ENCODE peak calls at places on chromosomes 12 and 14, in nine cellular contexts. P is NCI-H2029; I is NCI-H774; X is Caco-2; J is AG04450; Z is activated naive CD4-positive, alpha-beta T cell treated with anti-CD3 and anti-CD28 coated beads for 36 hours; U is stimulated activated CD4-positive, alpha-beta T cell treated with anti-CD3 and anti-CD28 coated beads, Interleukin-2, amount 100 ng/mL, for 48 hours; Q is NCI-H69; E is neural crest cell. S is an unnamed sample.

GRCh38 chr14:71358209-71358931 is 451.1 kb downstream of the PCNX1 start:
- DNase-seq in Q (no peak), X (no peak), Z (peak), J (peak), U (peak), E (no peak), P (no peak), I (no peak), S (no peak)

GRCh38 chr14:62117010-62117717 is 354.9 kb downstream of the SNAPC1 start:
- DNase-seq in I (peak), Z (peak), J (peak), E (peak), Q (peak), X (peak), U (peak), P (peak), S (peak)

GRCh38 chr14:59585891-59586554 is 9.4 kb upstream of the CCDC175 start:
- DNase-seq in Q (peak), E (no peak), U (no peak), J (no peak), X (no peak), P (no peak), Z (no peak), I (no peak), S (no peak)

GRCh38 chr12:16062611-16063010 is 151.5 kb downstream of the DERA start:
- DNase-seq in I (no peak), X (no peak), P (no peak), Q (no peak), U (no peak), E (no peak), Z (no peak), J (no peak), S (no peak)

GRCh38 chr12:47870175-47870781 is 34.5 kb downstream of the VDR start:
- DNase-seq in P (no peak), Q (peak), X (peak), U (no peak), Z (no peak), E (peak), I (no peak), J (no peak), S (peak)

GRCh38 chr12:119069029-119069731 is 87.8 kb downstream of the SRRM4 start:
- DNase-seq in P (peak), I (peak), U (no peak), J (no peak), Q (peak), X (no peak), E (no peak), Z (no peak), S (no peak)

GRCh38 chr12:59734371-59734770 is 138.5 kb downstream of the SLC16A7 start:
- DNase-seq in U (no peak), X (no peak), J (no peak), Z (no peak), I (no peak), Q (no peak), P (no peak), E (no peak), S (no peak)

GRCh38 chr12:62781136-62781880 is 153.6 kb downstream of the PPM1H start:
- DNase-seq in P (no peak), Q (no peak), J (no peak), X (no peak), Z (no peak), U (no peak), E (no peak), I (no peak), S (no peak)

GRCh38 chr14:59664741-59665140 is 88.1 kb upstream of the CCDC175 start:
- DNase-seq in Z (no peak), J (no peak), I (no peak), P (no peak), U (no peak), E (no peak), X (no peak), Q (peak), S (no peak)

GRCh38 chr12:104790296-104791125 is 167.6 kb downstream of the SLC41A2 start:
- DNase-seq in X (peak), J (no peak), Q (peak), E (peak), U (peak), I (no peak), Z (peak), P (no peak), S (no peak)

GRCh38 chr12:53788892-53789291 is 37.1 kb upstream of the CISTR start:
- DNase-seq in I (no peak), P (no peak), X (no peak), J (no peak), Q (no peak), E (no peak), U (no peak), Z (no peak), S (no peak)

GRCh38 chr14:80681651-80682050 is 259.9 kb downstream of the CEP128 start:
- DNase-seq in J (no peak), Z (no peak), X (no peak), U (no peak), P (no peak), I (no peak), Q (no peak), E (no peak), S (no peak)

GRCh38 chr12:112304411-112304810 is 77.8 kb downstream of the HECTD4 start:
- DNase-seq in Z (no peak), J (no peak), Q (no peak), P (no peak), X (no peak), E (no peak), U (no peak), I (no peak), S (no peak)

GRCh38 chr12:57096099-57096572 is 7.2 kb downstream of the NAB2 start:
- DNase-seq in I (no peak), Q (peak), P (no peak), J (no peak), E (no peak), Z (no peak), U (no peak), X (no peak), S (no peak)

GRCh38 chr12:88298014-88298682 is 156.0 kb downstream of the TMTC3 start:
- DNase-seq in U (no peak), I (no peak), P (peak), Z (no peak), E (no peak), J (no peak), X (no peak), Q (no peak), S (no peak)

GRCh38 chr12:98416845-98417244 is 98.5 kb upstream of the TMPO start:
- DNase-seq in X (peak), P (no peak), J (no peak), Q (peak), I (no peak), E (no peak), U (no peak), Z (no peak), S (no peak)

GRCh38 chr14:100832311-100832960 is 6.5 kb downstream of the MEG3 start:
- DNase-seq in P (no peak), E (no peak), J (no peak), Q (no peak), Z (no peak), I (no peak), U (no peak), X (no peak), S (no peak)

GRCh38 chr14:23613242-23614070 is 22.7 kb upstream of the DHRS2 start:
- DNase-seq in X (no peak), I (no peak), P (no peak), Z (no peak), E (no peak), U (no peak), J (no peak), Q (no peak), S (no peak)

GRCh38 chr14:105918496-105919262 is 392.3 kb downstream of the TMEM121 start:
- DNase-seq in J (no peak), P (no peak), Z (no peak), Q (no peak), I (no peak), U (no peak), E (no peak), X (no peak), S (peak)

GRCh38 chr14:50647753-50648152 is 20.4 kb downstream of the SAV1 start:
- DNase-seq in J (no peak), E (no peak), Q (no peak), X (no peak), Z (no peak), U (no peak), P (no peak), I (no peak), S (no peak)

GRCh38 chr12:129102233-129102632 is 249.0 kb downstream of the GLT1D1 start:
- DNase-seq in Q (no peak), E (no peak), U (no peak), X (no peak), Z (no peak), P (no peak), I (no peak), J (no peak), S (no peak)

GRCh38 chr14:100246809-100247428 is 8.0 kb downstream of the YY1 start:
- DNase-seq in E (no peak), J (no peak), Q (peak), Z (no peak), U (no peak), I (peak), P (peak), X (peak), S (no peak)

GRCh38 chr14:70808402-70809237 is 693 bp downstream of the MAP3K9 start:
- DNase-seq in J (no peak), I (no peak), P (no peak), E (peak), X (peak), Q (peak), Z (peak), U (peak), S (no peak)

GRCh38 chr14:79098324-79098723 is 928.2 kb downstream of the NRXN3 start:
- DNase-seq in I (no peak), E (no peak), Z (no peak), J (no peak), X (no peak), Q (peak), P (no peak), U (no peak), S (no peak)

GRCh38 chr14:34035177-34035933 is 84.5 kb upstream of the EGLN3 start:
- DNase-seq in X (no peak), U (no peak), I (no peak), P (no peak), Q (no peak), Z (no peak), J (no peak), E (no peak), S (no peak)

GRCh38 chr14:20412876-20413784 is at the start of gene TEP1:
- DNase-seq in X (peak), E (peak), Q (peak), P (peak), U (peak), J (peak), Z (peak), I (peak), S (peak)

GRCh38 chr12:94872671-94873367 is 130.7 kb downstream of the NDUFA12 start:
- DNase-seq in U (no peak), Q (peak), E (no peak), P (no peak), X (no peak), I (no peak), J (no peak), Z (no peak), S (no peak)

GRCh38 chr14:24741871-24742270 is 107.9 kb upstream of the GZMB start:
- DNase-seq in Q (no peak), J (no peak), U (no peak), P (no peak), I (no peak), X (no peak), E (no peak), Z (no peak), S (no peak)

GRCh38 chr14:68593806-68594536 is 198.9 kb downstream of the ZFP36L1 start:
- DNase-seq in P (no peak), E (no peak), I (no peak), J (no peak), Q (no peak), Z (peak), X (no peak), U (no peak), S (peak)

GRCh38 chr14:102723650-102724049 is 53.6 kb upstream of the TRAF3 start:
- DNase-seq in E (no peak), X (no peak), U (no peak), I (no peak), P (no peak), Q (no peak), Z (no peak), J (no peak), S (no peak)